ENCODE peak calls at places on chromosomes 6 and 20, in ten cellular contexts. W, X, C, O, S, A, F, T, Q and I are unnamed samples. For H3K4me1 and H3K9me3, the result is how much of the 10 kb centered on the place peaks cover.

GRCh38 chr6:52376763-52377162 is 14.8 kb downstream of the PAQR8 start:
- DNase-seq in X (no peak), T (no peak), Q (no peak), O (no peak), F (no peak), A (no peak), S (no peak), C (no peak), W (no peak), I (no peak)

GRCh38 chr20:52033313-52033712 is 158.3 kb downstream of the ZFP64 start:
- DNase-seq in F (no peak), S (no peak), T (no peak), Q (no peak), A (no peak), O (no peak), C (peak), W (no peak), X (no peak), I (no peak)

GRCh38 chr20:58542411-58543095 is 27.4 kb upstream of the APCDD1L start:
- DNase-seq in F (no peak), Q (no peak), X (no peak), S (no peak), A (peak), T (peak), W (no peak), O (no peak), C (no peak), I (no peak)

GRCh38 chr6:82396964-82397761 is 33.5 kb downstream of the TPBG start:
- DNase-seq in F (no peak), S (peak), W (no peak), C (peak), A (no peak), O (no peak), Q (no peak), T (peak), X (no peak), I (no peak)

GRCh38 chr6:161671117-161671516 is 397.3 kb upstream of the AGPAT4 start:
- DNase-seq in T (no peak), S (no peak), Q (no peak), A (no peak), F (no peak), C (no peak), W (no peak), O (no peak), X (no peak), I (no peak)

GRCh38 chr6:111978826-111979225 is 75.1 kb upstream of the CCN6 start:
- DNase-seq in A (no peak), C (no peak), W (no peak), S (no peak), O (no peak), Q (no peak), T (no peak), F (no peak), X (no peak), I (no peak)

GRCh38 chr6:116680880-116681672 is at the start of gene KPNA5:
- DNase-seq in W (peak), X (peak), A (peak), F (peak), C (peak), O (peak), T (peak), S (peak), Q (peak), I (peak)

GRCh38 chr6:108760158-108761050 is 87.8 kb upstream of the ARMC2 start:
- DNase-seq in W (no peak), A (no peak), X (no peak), O (no peak), F (no peak), T (no peak), Q (no peak), C (peak), S (no peak), I (no peak)

GRCh38 chr6:96279084-96279483 is 242.5 kb upstream of the UFL1 start:
- DNase-seq in F (no peak), X (no peak), O (no peak), C (no peak), Q (no peak), W (no peak), A (no peak), S (no peak), T (no peak), I (no peak)

GRCh38 chr6:17640477-17640917 is 40.4 kb downstream of the FAM8A1 start:
- DNase-seq in F (no peak), S (no peak), O (no peak), C (peak), T (peak), W (no peak), Q (no peak), X (no peak), A (no peak), I (no peak)

GRCh38 chr20:57395111-57395959 is 4.1 kb downstream of the RBM38 start:
- DNase-seq in Q (peak), S (no peak), X (no peak), C (peak), O (peak), T (peak), F (peak), A (peak), W (no peak), I (peak)

GRCh38 chr6:70303034-70303525 is at the start of gene COL9A1:
- DNase-seq in S (no peak), A (no peak), C (no peak), X (no peak), T (no peak), O (no peak), Q (no peak), W (no peak), F (no peak), I (no peak)

GRCh38 chr6:166156942-166157341 is 10.7 kb downstream of the TBXT start:
- DNase-seq in A (no peak), X (no peak), S (peak), C (peak), Q (peak), O (no peak), F (no peak), T (peak), W (no peak), I (no peak)

GRCh38 chr6:129402244-129402643 is 307.7 kb downstream of the ARHGAP18 start:
- DNase-seq in A (no peak), W (no peak), Q (no peak), T (peak), C (no peak), X (no peak), O (no peak), F (no peak), S (no peak), I (no peak)

GRCh38 chr6:16578695-16579094 is 182.6 kb downstream of the ATXN1 start:
- DNase-seq in F (no peak), C (no peak), A (no peak), S (no peak), T (no peak), X (no peak), W (no peak), Q (no peak), O (no peak), I (no peak)

GRCh38 chr6:28167926-28168325 is 26.2 kb downstream of the ZKSCAN8 start:
- DNase-seq in T (no peak), C (no peak), S (no peak), X (no peak), A (no peak), Q (no peak), W (no peak), F (no peak), O (no peak), I (no peak)

GRCh38 chr6:13288969-13289391 is 39.4 kb downstream of the TBC1D7 start:
- DNase-seq in T (no peak), F (no peak), O (no peak), W (no peak), A (no peak), S (no peak), X (no peak), C (no peak), Q (no peak), I (no peak)

GRCh38 chr20:61760321-61761112 is 305.2 kb downstream of the TAF4 start:
- DNase-seq in C (no peak), F (no peak), O (no peak), W (no peak), Q (no peak), A (peak), S (no peak), X (no peak), T (no peak), I (no peak)

GRCh38 chr6:92790381-92790780 is 629.0 kb downstream of the EPHA7 start:
- DNase-seq in X (no peak), T (no peak), A (no peak), Q (no peak), O (no peak), W (no peak), S (no peak), C (no peak), F (no peak), I (no peak)

GRCh38 chr20:5140195-5140594 is 13.4 kb downstream of the CDS2 start:
- DNase-seq in T (no peak), F (no peak), W (no peak), Q (no peak), X (no peak), A (no peak), S (no peak), O (no peak), C (no peak), I (no peak)

GRCh38 chr6:31888281-31889258 is 8.9 kb downstream of the EHMT2 start:
- DNase-seq in O (peak), A (no peak), C (no peak), Q (peak), X (no peak), T (peak), W (no peak), S (no peak), F (no peak), I (peak)

GRCh38 chr20:50737352-50737751 is 6.0 kb downstream of the PARD6B start:
- DNase-seq in S (no peak), X (no peak), A (no peak), T (no peak), O (no peak), C (no peak), W (no peak), F (no peak), Q (peak), I (no peak)

GRCh38 chr6:134748484-134748883 is 201.4 kb downstream of the ALDH8A1 start:
- DNase-seq in A (no peak), X (no peak), W (no peak), O (no peak), C (no peak), F (no peak), T (no peak), S (no peak), Q (no peak), I (no peak)
- H3K4me1 ChIP-seq in A (under half), X (under half), W (under half), O (under half), C (under half), F (under half), T (under half), S (under half), Q (under half), I (under half)

GRCh38 chr6:4790158-4790899 is 14.1 kb downstream of the CDYL start:
- DNase-seq in S (no peak), T (peak), X (no peak), Q (no peak), O (no peak), F (no peak), C (no peak), A (no peak), W (no peak), I (no peak)
- H3K9me3 ChIP-seq in S (under half), T (under half), X (under half), Q (under half), O (under half), F (under half), C (under half), A (under half), W (under half), I (under half)

GRCh38 chr6:151592449-151593169 is 98.8 kb downstream of the CCDC170 start:
- DNase-seq in A (no peak), C (no peak), X (no peak), T (no peak), O (no peak), Q (no peak), W (no peak), S (no peak), F (no peak), I (no peak)

GRCh38 chr6:151589667-151590066 is 95.8 kb downstream of the CCDC170 start:
- DNase-seq in O (no peak), X (no peak), S (no peak), C (no peak), T (no peak), A (no peak), W (no peak), Q (peak), F (no peak), I (no peak)

DNA sequence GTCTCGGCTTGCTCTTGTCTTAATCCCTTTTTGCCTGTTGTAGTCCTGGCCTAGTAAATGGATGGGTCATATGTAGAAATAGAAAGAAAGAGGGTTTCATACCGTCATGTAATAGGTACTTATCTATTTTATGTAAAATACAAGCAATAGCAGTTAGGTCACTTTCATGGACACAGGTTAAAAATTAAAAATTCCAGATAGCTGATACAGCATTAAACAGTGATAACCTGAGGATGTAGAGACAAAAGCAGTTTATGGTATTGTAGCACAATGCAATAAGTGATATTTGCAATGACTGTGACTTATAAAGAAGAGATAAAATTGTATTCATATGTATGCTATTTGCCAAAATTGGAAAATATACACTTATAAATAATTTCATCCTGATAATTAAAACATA is 96.9 kb downstream of the CCDC170 start:
- DNase-seq in T (no peak), F (no peak), O (no peak), A (no peak), C (no peak), S (no peak), X (no peak), Q (no peak), W (no peak), I (no peak)
- H3K4me1 ChIP-seq in T (under half), F (under half), O (under half), A (under half), C (under half), S (under half), X (under half), Q (under half), W (under half), I (under half)

GRCh38 chr20:56072165-56072564 is 66.8 kb upstream of the CBLN4 start:
- DNase-seq in W (no peak), F (no peak), S (no peak), A (no peak), C (no peak), Q (no peak), O (no peak), T (no peak), X (no peak), I (no peak)

GRCh38 chr20:56069016-56069415 is 63.7 kb upstream of the CBLN4 start:
- DNase-seq in Q (no peak), W (no peak), A (no peak), O (no peak), T (no peak), C (no peak), F (no peak), X (no peak), S (no peak), I (no peak)
- H3K9me3 ChIP-seq in Q (half or more), W (under half), A (under half), O (under half), T (under half), C (under half), F (under half), X (under half), S (under half), I (under half)

DNA sequence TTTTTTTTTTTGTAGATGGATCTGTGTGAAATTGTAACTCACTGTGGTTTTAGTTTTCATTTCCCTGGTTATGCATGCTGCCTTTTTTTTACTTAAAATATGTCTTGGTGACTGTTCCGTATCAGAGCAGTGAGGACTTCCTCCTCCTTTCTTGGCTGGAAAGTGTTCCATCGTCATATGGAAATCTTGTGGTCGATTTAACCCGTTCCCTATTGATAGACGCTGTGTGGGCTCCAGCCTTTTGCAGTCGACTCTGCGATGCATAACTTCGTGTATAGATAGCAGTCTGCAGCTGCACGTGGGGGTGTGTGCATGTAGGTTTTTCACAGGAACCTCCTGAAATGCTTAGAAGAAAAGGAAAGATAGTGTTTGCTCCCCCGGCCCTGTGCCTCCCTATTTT is 28.1 kb upstream of the PNPLA1 start:
- DNase-seq in S (no peak), W (no peak), O (no peak), F (no peak), T (peak), C (peak), Q (no peak), X (no peak), A (no peak), I (no peak)
- H3K4me1 ChIP-seq in S (under half), W (under half), O (under half), F (under half), T (under half), C (under half), Q (under half), X (under half), A (under half), I (under half)